ENCODE peak calls at places on chromosomes 12 and 14, in five cellular contexts. G, C, S, X and E are unnamed samples.
A peak's percentile ranks its signal among the peaks of the same experiment; 100 is the strongest.

GRCh38 chr14:33728010-33728498 is 222.8 kb downstream of the EGLN3 start:
- DNase-seq in G (peak; percentile 70), C (no peak), S (no peak), X (no peak), E (no peak)

GRCh38 chr14:95218006-95218405 is 60.7 kb upstream of the DICER1 start:
- DNase-seq in G (no peak), C (no peak), S (no peak), X (no peak), E (no peak)

GRCh38 chr12:114902665-114903393 is 218.9 kb upstream of the TBX3 start:
- DNase-seq in G (peak; percentile 96), C (no peak), S (no peak), X (no peak), E (no peak)

GRCh38 chr14:96587823-96588385 is 85.7 kb downstream of the PAPOLA start:
- DNase-seq in G (no peak), C (no peak), S (no peak), X (no peak), E (no peak)

GRCh38 chr12:111841236-111841749 is 735 bp upstream of the MAPKAPK5 start:
- DNase-seq in G (peak; percentile 11), C (no peak), S (peak; percentile 63), X (no peak), E (no peak)

GRCh38 chr12:83432176-83432719 is 745.5 kb downstream of the TMTC2 start:
- DNase-seq in G (no peak), C (no peak), S (no peak), X (no peak), E (no peak)

GRCh38 chr12:125688223-125688622 is 623.0 kb downstream of the AACS start:
- DNase-seq in G (no peak), C (no peak), S (no peak), X (no peak), E (no peak)

GRCh38 chr14:99175331-99176155 is 96.5 kb downstream of the BCL11B start:
- DNase-seq in G (no peak), C (peak; percentile 72), S (no peak), X (no peak), E (no peak)

GRCh38 chr14:81200041-81200440 is 20.7 kb downstream of the GTF2A1 start:
- DNase-seq in G (no peak), C (peak; percentile 31), S (no peak), X (no peak), E (no peak)

GRCh38 chr12:119259483-119259882 is 75.0 kb upstream of the CCDC60 start:
- DNase-seq in G (no peak), C (no peak), S (no peak), X (no peak), E (no peak)

GRCh38 chr12:44763021-44763420 is 113.1 kb downstream of the NELL2 start:
- DNase-seq in G (no peak), C (no peak), S (no peak), X (no peak), E (no peak)

GRCh38 chr14:91872517-91873470 is 5.5 kb upstream of the TC2N start:
- DNase-seq in G (peak; percentile 67), C (peak; percentile 77), S (peak; percentile 84), X (peak; percentile 85), E (peak; percentile 74)

GRCh38 chr14:68958553-68958952 is 20.5 kb downstream of the ACTN1 start:
- DNase-seq in G (no peak), C (no peak), S (peak; percentile 89), X (no peak), E (no peak)

GRCh38 chr14:95197498-95198010 is 40.2 kb upstream of the DICER1 start:
- DNase-seq in G (peak; percentile 75), C (no peak), S (no peak), X (no peak), E (peak; percentile 12)

GRCh38 chr14:81406863-81407262 is 6.7 kb upstream of the STON2 start:
- DNase-seq in G (peak; percentile 84), C (no peak), S (no peak), X (no peak), E (no peak)

GRCh38 chr14:51087024-51087423 is 7.9 kb downstream of the TRIM9 start:
- DNase-seq in G (peak; percentile 91), C (no peak), S (no peak), X (no peak), E (peak; percentile 50)

GRCh38 chr12:12403264-12404248 is 46.7 kb downstream of the BORCS5 start:
- DNase-seq in G (no peak), C (no peak), S (peak; percentile 75), X (no peak), E (no peak)

GRCh38 chr12:107929436-107929835 is 154.9 kb downstream of the ASCL4 start:
- DNase-seq in G (peak; percentile 75), C (no peak), S (no peak), X (no peak), E (no peak)

GRCh38 chr12:122138616-122139015 is 35.4 kb downstream of the IL31 start:
- DNase-seq in G (no peak), C (no peak), S (no peak), X (no peak), E (no peak)

GRCh38 chr12:54628186-54628846 is 6.4 kb downstream of the LACRT start:
- DNase-seq in G (no peak), C (no peak), S (no peak), X (no peak), E (no peak)

GRCh38 chr12:132178314-132178713 is 34.1 kb downstream of the NOC4L start:
- DNase-seq in G (no peak), C (no peak), S (no peak), X (no peak), E (no peak)

GRCh38 chr14:69321601-69322330 is 61.8 kb downstream of the GALNT16 start:
- DNase-seq in G (peak; percentile 26), C (no peak), S (no peak), X (peak; percentile 41), E (no peak)

GRCh38 chr12:109258607-109259544 is 50.2 kb downstream of the FOXN4 start:
- DNase-seq in G (no peak), C (no peak), S (no peak), X (no peak), E (no peak)

GRCh38 chr12:29889737-29890136 is 106.0 kb upstream of the TMTC1 start:
- DNase-seq in G (peak; percentile 60), C (no peak), S (peak; percentile 25), X (no peak), E (peak; percentile 2)

GRCh38 chr12:132689227-132689626 is 1.8 kb downstream of the PXMP2 start:
- DNase-seq in G (no peak), C (peak; percentile 67), S (no peak), X (no peak), E (no peak)

GRCh38 chr14:104734601-104734990 is 10.6 kb downstream of the ADSS1 start:
- DNase-seq in G (no peak), C (no peak), S (no peak), X (no peak), E (no peak)

GRCh38 chr12:27335364-27336145 is 2.9 kb downstream of the BMAL2 start:
- DNase-seq in G (peak; percentile 87), C (no peak), S (no peak), X (no peak), E (no peak)

GRCh38 chr12:27338473-27338872 is 5.8 kb downstream of the BMAL2 start:
- DNase-seq in G (no peak), C (no peak), S (no peak), X (no peak), E (no peak)

GRCh38 chr12:27336254-27336653 is 3.6 kb downstream of the BMAL2 start:
- DNase-seq in G (peak; percentile 99), C (no peak), S (no peak), X (no peak), E (peak; percentile 87)

GRCh38 chr12:27334721-27335082 is 2.1 kb downstream of the BMAL2 start:
- DNase-seq in G (peak; percentile 36), C (no peak), S (no peak), X (no peak), E (no peak)

DNA sequence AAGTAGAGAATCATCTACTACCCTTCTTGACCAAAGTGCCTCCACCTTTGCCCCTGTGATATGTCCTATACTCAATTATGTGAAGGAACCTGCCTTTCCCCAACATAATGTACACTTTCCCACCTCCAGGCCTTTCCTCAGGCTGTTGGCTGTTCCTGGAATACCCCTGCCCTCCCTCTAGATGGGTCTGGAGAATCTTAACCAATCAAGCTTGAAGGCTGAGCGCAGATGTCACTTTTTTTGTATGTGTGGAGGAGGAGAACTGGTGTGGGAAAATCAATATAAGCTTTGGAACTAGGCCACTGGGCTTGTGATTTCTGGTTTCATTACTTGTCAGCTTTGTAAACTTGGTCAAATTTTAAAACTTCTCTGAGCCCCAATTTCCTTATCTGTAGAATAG is 4.7 kb downstream of the BMAL2 start:
- DNase-seq in G (no peak), C (no peak), S (no peak), X (no peak), E (no peak)
- H3K27ac ChIP-seq in G (peak overlapping the region; percentile 95), C (no peak overlapping the region), S (no peak overlapping the region), X (peak overlapping the region; percentile 48), E (peak overlapping the region; percentile 97)

GRCh38 chr12:106584104-106585064 is 1.6 kb downstream of the RFX4 start:
- DNase-seq in G (no peak), C (no peak), S (no peak), X (no peak), E (no peak)

GRCh38 chr12:106581543-106582263 is 1.1 kb upstream of the RFX4 start:
- DNase-seq in G (no peak), C (peak; percentile 79), S (no peak), X (peak; percentile 72), E (no peak)

GRCh38 chr12:106583578-106584103 is 837 bp downstream of the RFX4 start:
- DNase-seq in G (no peak), C (peak; percentile 76), S (no peak), X (peak; percentile 59), E (no peak)

GRCh38 chr12:106582264-106582591 is 576 bp upstream of the RFX4 start:
- DNase-seq in G (no peak), C (no peak), S (no peak), X (no peak), E (no peak)

DNA sequence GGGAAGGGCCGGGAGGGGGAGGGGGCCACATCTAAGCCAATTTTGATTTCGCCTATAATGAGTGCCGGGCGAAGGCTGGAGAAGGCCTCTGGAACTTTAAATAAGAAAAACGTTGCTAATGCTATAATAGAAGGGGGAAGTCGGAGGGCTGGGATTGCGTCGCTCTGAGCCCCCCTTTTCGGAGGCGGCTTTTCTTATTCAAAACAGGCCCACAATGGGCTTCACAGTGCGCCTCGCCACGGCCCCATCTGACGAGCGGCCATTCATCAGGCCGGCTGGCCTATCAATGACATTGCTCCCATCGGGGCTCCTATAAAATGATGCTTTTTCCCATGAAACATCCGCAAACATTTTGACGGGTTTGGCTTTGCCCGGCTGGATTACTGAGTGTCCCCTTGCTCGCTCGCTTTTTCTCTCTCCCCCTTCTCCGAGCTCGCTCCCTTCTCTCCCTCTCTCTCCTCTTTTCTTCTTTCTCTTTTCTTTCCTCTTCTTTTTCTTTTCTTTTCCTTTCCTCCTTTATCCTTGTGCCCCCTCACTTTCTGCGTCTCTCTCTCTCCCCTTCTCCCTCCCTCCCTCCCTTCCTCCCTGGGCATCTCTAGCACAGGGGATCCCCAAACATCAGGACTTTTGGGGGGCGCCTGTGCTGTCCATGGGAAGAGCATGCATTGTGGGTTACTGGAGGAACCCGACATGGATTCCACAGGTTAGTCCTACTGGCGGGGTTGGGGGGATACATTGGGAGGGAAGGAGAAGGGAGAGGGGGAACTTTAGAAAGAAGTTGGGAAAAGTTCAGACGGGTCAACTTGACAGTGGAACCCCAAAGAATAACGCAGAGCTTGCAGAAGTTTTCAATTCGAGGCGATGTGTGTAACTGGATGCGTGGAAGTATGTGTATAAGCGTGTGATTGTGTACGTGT is at the start of gene RFX4:
- DNase-seq in G (no peak), C (no peak), S (no peak), X (no peak), E (no peak)
- H3K27ac ChIP-seq in G (no peak within 1 kb of the TSS), C (no peak within 1 kb of the TSS), S (no peak within 1 kb of the TSS), X (no peak within 1 kb of the TSS), E (no peak within 1 kb of the TSS)

GRCh38 chr14:75545907-75546306 is 23.6 kb downstream of the BATF start:
- DNase-seq in G (no peak), C (no peak), S (no peak), X (no peak), E (no peak)
- H3K27ac ChIP-seq in G (no peak overlapping the region), C (no peak overlapping the region), S (no peak overlapping the region), X (no peak overlapping the region), E (no peak overlapping the region)

GRCh38 chr12:98373982-98374381 is 141.4 kb upstream of the TMPO start:
- DNase-seq in G (no peak), C (no peak), S (no peak), X (no peak), E (no peak)
- H3K27ac ChIP-seq in G (no peak overlapping the region), C (no peak overlapping the region), S (no peak overlapping the region), X (no peak overlapping the region), E (no peak overlapping the region)